ENCODE peak calls at places on chromosomes 12 and 14, in six cellular contexts. C, X, L, T, R and P are unnamed samples.

GRCh38 chr12:107657133-107657532 is 28.5 kb upstream of the PWP1 start:
- DNase-seq in C (no peak), L (no peak), R (no peak), X (no peak), T (no peak), P (no peak)

GRCh38 chr12:95608252-95609033 is 57.2 kb upstream of the USP44 start:
- DNase-seq in R (peak; percentile 91), L (peak; percentile 67), T (no peak), C (no peak), X (no peak), P (no peak)

GRCh38 chr14:101031186-101031585 is 127.7 kb upstream of the RTL1 start:
- DNase-seq in T (no peak), C (no peak), L (no peak), R (no peak), X (no peak), P (no peak)

GRCh38 chr12:120932956-120933526 is 28.9 kb upstream of the SPPL3 start:
- DNase-seq in T (no peak), X (no peak), C (no peak), L (no peak), R (no peak), P (no peak)

GRCh38 chr14:75328575-75328974 is 49.9 kb downstream of the FOS start:
- DNase-seq in C (no peak), R (no peak), L (no peak), X (no peak), T (no peak), P (no peak)

GRCh38 chr14:104422301-104423223 is 157.0 kb upstream of the C14orf180 start:
- DNase-seq in C (no peak), L (no peak), T (no peak), R (no peak), X (no peak), P (no peak)

GRCh38 chr14:53509845-53510244 is 356.7 kb upstream of the DDHD1 start:
- DNase-seq in T (no peak), X (no peak), R (no peak), C (no peak), L (no peak), P (no peak)

GRCh38 chr14:74951443-74952194 is 3.8 kb downstream of the PGF start:
- DNase-seq in L (no peak), C (no peak), T (no peak), R (no peak), X (no peak), P (no peak)

GRCh38 chr12:4214912-4215861 is 58.4 kb upstream of the CCND2 start:
- DNase-seq in L (no peak), T (peak; percentile 47), X (no peak), C (no peak), R (no peak), P (no peak)

GRCh38 chr14:26856832-26857508 is 259.1 kb upstream of the NOVA1 start:
- DNase-seq in R (no peak), L (no peak), T (no peak), C (no peak), X (no peak), P (no peak)

GRCh38 chr12:116559330-116560080 is at the start of gene MAP1LC3B2:
- DNase-seq in L (peak; percentile 28), R (peak; percentile 74), X (peak; percentile 97), C (peak; percentile 30), T (peak; percentile 91), P (peak; percentile 36)

GRCh38 chr12:57460457-57461325 is 1.1 kb downstream of the GLI1 start:
- DNase-seq in R (no peak), L (peak; percentile 91), X (peak; percentile 60), T (peak; percentile 10), C (peak; percentile 96), P (no peak)

GRCh38 chr12:122749569-122750332 is 2.9 kb upstream of the DENR start:
- DNase-seq in X (no peak), L (peak; percentile 70), T (no peak), R (peak; percentile 86), C (peak; percentile 35), P (no peak)

GRCh38 chr12:96635844-96636243 is 146.5 kb downstream of the CFAP54 start:
- DNase-seq in X (no peak), T (no peak), C (no peak), R (no peak), L (no peak), P (no peak)

GRCh38 chr14:67620217-67620789 is 583 bp downstream of the ARG2 start:
- DNase-seq in X (no peak), L (peak; percentile 77), T (no peak), R (peak; percentile 36), C (peak; percentile 86), P (no peak)

GRCh38 chr14:89117017-89117416 is 292.6 kb downstream of the TTC8 start:
- DNase-seq in X (no peak), T (no peak), R (no peak), L (peak; percentile 33), C (peak; percentile 18), P (no peak)

GRCh38 chr14:61526405-61527312 is 168.7 kb upstream of the HIF1A start:
- DNase-seq in X (no peak), L (no peak), C (no peak), T (no peak), R (peak; percentile 95), P (no peak)

GRCh38 chr14:104184911-104185499 is 46.6 kb downstream of the KIF26A start:
- DNase-seq in L (no peak), C (no peak), X (no peak), R (peak; percentile 58), T (no peak), P (no peak)

GRCh38 chr14:24136684-24137528 is 912 bp downstream of the PSME1 start:
- DNase-seq in R (peak; percentile 19), T (no peak), X (no peak), L (peak; percentile 13), C (no peak), P (no peak)

GRCh38 chr14:34012978-34013713 is 62.3 kb upstream of the EGLN3 start:
- DNase-seq in L (no peak), T (no peak), R (no peak), X (no peak), C (no peak), P (no peak)
- TF ChIP-seq EZH2phosphoT487 in L (no peak), T (no peak), R (no peak), X (no peak), C (no peak), P (no peak)

GRCh38 chr14:99938376-99938775 is 126.8 kb upstream of the EVL start:
- DNase-seq in R (no peak), L (peak; percentile 34), C (no peak), X (no peak), T (no peak), P (no peak)

GRCh38 chr14:99936056-99936455 is 129.2 kb upstream of the EVL start:
- DNase-seq in C (no peak), X (no peak), R (peak; percentile 42), T (no peak), L (no peak), P (no peak)

GRCh38 chr14:99938896-99939295 is 126.3 kb upstream of the EVL start:
- DNase-seq in R (no peak), T (no peak), C (no peak), L (no peak), X (no peak), P (no peak)

GRCh38 chr14:99937475-99938244 is 127.6 kb upstream of the EVL start:
- DNase-seq in R (no peak), T (no peak), C (no peak), L (no peak), X (no peak), P (no peak)

DNA sequence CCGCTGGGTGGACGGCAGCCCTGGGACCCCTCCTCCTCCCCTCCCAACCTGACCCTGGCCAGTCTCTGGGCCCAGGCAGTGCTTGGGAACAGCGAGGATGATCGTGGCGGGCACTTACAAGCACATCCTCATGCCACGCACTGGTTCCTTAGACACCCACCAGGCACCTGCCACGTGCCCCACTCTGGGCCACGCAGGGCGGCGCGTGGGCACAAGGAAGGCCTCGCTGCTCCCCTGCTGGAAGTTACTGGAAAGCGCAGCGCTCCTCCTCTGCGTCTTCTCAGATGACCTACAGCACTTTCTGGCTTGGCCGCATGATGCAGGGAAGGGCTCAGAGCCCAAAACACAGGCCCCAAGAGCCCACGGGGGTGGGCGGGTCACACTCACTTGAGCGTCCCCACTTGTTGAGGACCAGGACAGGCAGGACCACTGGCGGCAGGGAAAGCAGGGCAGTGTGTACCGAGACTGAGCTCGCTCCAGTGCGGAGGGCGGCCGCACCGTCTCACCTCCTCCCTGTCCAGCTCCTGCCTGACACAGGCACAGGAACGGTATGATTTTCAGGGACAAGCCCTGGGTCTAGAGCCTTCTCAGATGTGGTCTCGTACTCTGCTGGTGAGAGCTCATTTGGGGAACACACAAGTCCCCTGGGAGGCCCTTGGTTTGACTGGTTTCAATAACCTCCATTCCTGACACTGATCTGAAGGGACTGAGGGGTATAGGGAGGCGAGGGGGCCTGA is 128.3 kb upstream of the EVL start:
- DNase-seq in R (no peak), T (no peak), X (no peak), L (peak; percentile 59), C (no peak), P (no peak)
- TF ChIP-seq CTCF in R (peak; percentile 10), T (no peak), X (no peak), L (peak; percentile 41), C (peak; percentile 5), P (no peak)

DNA sequence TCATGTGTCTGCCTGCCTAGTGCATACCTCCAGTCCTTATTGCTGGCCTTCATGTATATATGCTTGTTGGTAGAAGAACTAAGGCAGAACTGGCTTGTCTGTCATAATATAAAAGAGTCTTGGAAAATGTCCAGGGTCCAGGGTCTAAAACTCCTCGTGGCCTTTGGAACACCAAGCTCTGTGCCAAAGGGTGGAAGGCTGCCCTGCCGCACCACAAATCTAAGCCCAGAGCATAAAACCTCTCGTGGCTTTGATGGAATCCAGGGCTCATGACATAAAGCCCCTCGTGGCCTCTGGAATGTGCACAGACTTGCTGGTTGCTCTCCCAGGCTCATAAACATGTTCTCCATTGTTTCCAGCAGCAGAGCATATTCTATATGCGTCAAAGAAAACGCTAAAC is 107.9 kb downstream of the BBS10 start:
- DNase-seq in C (no peak), L (no peak), R (no peak), X (no peak), T (no peak), P (no peak)
- TF ChIP-seq EZH2phosphoT487 in C (no peak), L (no peak), R (no peak), X (no peak), T (no peak), P (no peak)

GRCh38 chr12:7966558-7966957 is 30.6 kb upstream of the SLC2A3 start:
- DNase-seq in X (no peak), T (no peak), C (no peak), L (no peak), R (no peak), P (no peak)

GRCh38 chr12:7972734-7973488 is 36.9 kb upstream of the SLC2A3 start:
- DNase-seq in T (no peak), C (no peak), R (no peak), X (no peak), L (no peak), P (no peak)

DNA sequence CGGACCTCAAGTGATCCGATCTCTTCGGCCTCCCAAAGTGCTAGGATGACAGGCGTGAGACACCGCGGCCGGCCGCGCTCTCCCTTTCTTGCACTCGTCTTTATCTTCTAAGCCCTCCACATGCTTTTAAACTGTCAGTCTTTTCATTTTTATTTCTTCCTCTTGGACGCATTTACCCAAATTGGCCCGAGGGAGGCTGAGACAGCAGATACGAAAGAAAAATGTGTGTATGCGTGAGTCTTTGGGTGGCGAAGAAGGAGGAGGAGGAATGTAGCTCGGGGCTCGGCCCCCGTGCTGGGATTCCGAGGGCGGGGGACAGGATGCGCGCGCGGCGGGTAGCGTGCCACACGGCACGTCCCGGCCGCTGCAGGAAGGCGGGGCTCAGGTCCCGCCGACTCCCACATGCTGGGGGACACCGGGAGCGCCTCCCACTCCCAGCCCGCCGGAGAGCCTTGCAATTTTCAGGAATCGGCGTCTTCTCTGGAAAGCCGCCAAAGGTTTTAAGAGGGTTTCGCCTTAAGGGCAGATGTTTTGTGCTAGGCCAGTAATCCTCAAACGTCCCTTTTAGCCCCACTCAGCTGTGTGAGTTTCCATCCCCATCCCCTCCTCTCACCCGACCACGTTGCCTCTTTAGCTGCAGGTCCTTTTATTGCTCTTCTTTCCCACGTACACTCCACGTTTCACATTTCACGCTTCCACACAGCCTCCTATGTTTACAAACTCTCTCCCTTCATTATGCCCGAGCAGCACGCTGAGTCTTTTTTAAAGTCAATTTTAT is 34.7 kb upstream of the SLC2A3 start:
- DNase-seq in L (peak; percentile 98), X (peak; percentile 29), T (peak; percentile 66), R (peak; percentile 81), C (peak; percentile 98), P (peak; percentile 61)
- TF ChIP-seq CTCF in L (no peak), X (no peak), T (no peak), R (no peak), C (peak; percentile 17), P (no peak)